ENCODE peak calls at places on chromosomes 16 and 17, in five cellular contexts. One of them, this sample, is unnamed. For H3K9me3, the result is how much of the 10 kb centered on the place peaks cover.

GRCh38 chr17:58960068-58960467 is 146.6 kb downstream of the TRIM37 start:
- DNase-seq in cardiac muscle cell: peak
- DNase-seq in colonic mucosa: peak
- DNase-seq in heart left ventricle: no peak
- DNase-seq in endodermal cell: no peak
- DNase-seq in this sample: no peak

GRCh38 chr16:11234884-11235702 is 20.9 kb downstream of the SOCS1 start:
- DNase-seq in cardiac muscle cell: no peak
- DNase-seq in colonic mucosa: no peak
- DNase-seq in heart left ventricle: no peak
- DNase-seq in endodermal cell: no peak
- DNase-seq in this sample: no peak

GRCh38 chr17:310111-311010 is 42.2 kb downstream of the RPH3AL start:
- DNase-seq in cardiac muscle cell: no peak
- DNase-seq in colonic mucosa: no peak
- DNase-seq in heart left ventricle: no peak
- DNase-seq in endodermal cell: peak
- DNase-seq in this sample: no peak

GRCh38 chr16:52376677-52377300 is 170.2 kb downstream of the TOX3 start:
- DNase-seq in cardiac muscle cell: peak
- DNase-seq in colonic mucosa: no peak
- DNase-seq in heart left ventricle: no peak
- DNase-seq in endodermal cell: no peak
- DNase-seq in this sample: no peak

GRCh38 chr17:43543771-43544575 is 2.2 kb downstream of the ETV4 start:
- DNase-seq in cardiac muscle cell: no peak
- DNase-seq in colonic mucosa: no peak
- DNase-seq in heart left ventricle: no peak
- DNase-seq in endodermal cell: peak
- DNase-seq in this sample: no peak

GRCh38 chr16:78689031-78689430 is 589.6 kb downstream of the WWOX start:
- DNase-seq in cardiac muscle cell: no peak
- DNase-seq in colonic mucosa: no peak
- DNase-seq in heart left ventricle: no peak
- DNase-seq in endodermal cell: no peak
- DNase-seq in this sample: no peak

GRCh38 chr17:82097919-82098168 is 192 bp downstream of the FASN start:
- DNase-seq in cardiac muscle cell: no peak
- DNase-seq in colonic mucosa: no peak
- DNase-seq in heart left ventricle: no peak
- DNase-seq in endodermal cell: no peak
- DNase-seq in this sample: no peak

GRCh38 chr17:30345527-30346075 is 11.7 kb upstream of the TMIGD1 start:
- DNase-seq in cardiac muscle cell: no peak
- DNase-seq in colonic mucosa: no peak
- DNase-seq in heart left ventricle: no peak
- DNase-seq in endodermal cell: no peak
- DNase-seq in this sample: no peak

GRCh38 chr16:74984194-74984669 is 691 bp downstream of the WDR59 start:
- DNase-seq in cardiac muscle cell: no peak
- DNase-seq in colonic mucosa: no peak
- DNase-seq in heart left ventricle: no peak
- DNase-seq in endodermal cell: no peak
- DNase-seq in this sample: peak

GRCh38 chr17:42337442-42337841 is 49.1 kb downstream of the STAT5A start:
- DNase-seq in cardiac muscle cell: no peak
- DNase-seq in colonic mucosa: no peak
- DNase-seq in heart left ventricle: no peak
- DNase-seq in endodermal cell: no peak
- DNase-seq in this sample: peak

GRCh38 chr16:4795181-4795827 is at the start of gene SMIM22:
- DNase-seq in cardiac muscle cell: no peak
- DNase-seq in colonic mucosa: peak
- DNase-seq in heart left ventricle: no peak
- DNase-seq in endodermal cell: no peak
- DNase-seq in this sample: no peak

GRCh38 chr17:19719365-19720209 is 3.2 kb upstream of the SLC47A2 start:
- DNase-seq in cardiac muscle cell: no peak
- DNase-seq in colonic mucosa: peak
- DNase-seq in heart left ventricle: no peak
- DNase-seq in endodermal cell: peak
- DNase-seq in this sample: no peak

GRCh38 chr17:16287563-16288027 is 65.7 kb downstream of the CENPV start:
- DNase-seq in cardiac muscle cell: no peak
- DNase-seq in colonic mucosa: peak
- DNase-seq in heart left ventricle: no peak
- DNase-seq in endodermal cell: no peak
- DNase-seq in this sample: peak

GRCh38 chr16:30395992-30396560 is 856 bp downstream of the ZNF48 start:
- DNase-seq in cardiac muscle cell: no peak
- DNase-seq in colonic mucosa: no peak
- DNase-seq in heart left ventricle: no peak
- DNase-seq in endodermal cell: no peak
- DNase-seq in this sample: no peak

GRCh38 chr17:16593356-16594102 is 24.5 kb upstream of the ZNF287 start:
- DNase-seq in cardiac muscle cell: no peak
- DNase-seq in colonic mucosa: no peak
- DNase-seq in heart left ventricle: no peak
- DNase-seq in endodermal cell: no peak
- DNase-seq in this sample: no peak

GRCh38 chr16:80580109-80580832 is 39.5 kb downstream of the DYNLRB2 start:
- DNase-seq in cardiac muscle cell: no peak
- DNase-seq in colonic mucosa: no peak
- DNase-seq in heart left ventricle: no peak
- DNase-seq in endodermal cell: no peak
- DNase-seq in this sample: peak

GRCh38 chr17:72119963-72120877 is 600 bp upstream of the SOX9 start:
- DNase-seq in cardiac muscle cell: peak
- DNase-seq in colonic mucosa: peak
- DNase-seq in heart left ventricle: peak
- DNase-seq in endodermal cell: peak
- DNase-seq in this sample: no peak

GRCh38 chr17:27807567-27808470 is 7.5 kb upstream of the NOS2 start:
- DNase-seq in cardiac muscle cell: peak
- DNase-seq in colonic mucosa: peak
- DNase-seq in heart left ventricle: no peak
- DNase-seq in endodermal cell: peak
- DNase-seq in this sample: peak

GRCh38 chr17:13525876-13526275 is 75.9 kb downstream of the HS3ST3A1 start:
- DNase-seq in cardiac muscle cell: peak
- DNase-seq in colonic mucosa: no peak
- DNase-seq in heart left ventricle: no peak
- DNase-seq in endodermal cell: no peak
- DNase-seq in this sample: no peak

GRCh38 chr17:73528679-73529078 is 115.6 kb downstream of the SDK2 start:
- DNase-seq in cardiac muscle cell: no peak
- DNase-seq in colonic mucosa: no peak
- DNase-seq in heart left ventricle: no peak
- DNase-seq in endodermal cell: no peak
- DNase-seq in this sample: no peak

GRCh38 chr16:634996-635395 is 1.1 kb downstream of the METTL26 start:
- DNase-seq in cardiac muscle cell: no peak
- DNase-seq in colonic mucosa: no peak
- DNase-seq in heart left ventricle: no peak
- DNase-seq in endodermal cell: no peak
- DNase-seq in this sample: no peak

GRCh38 chr17:491086-492014 is 138.7 kb upstream of the RPH3AL start:
- DNase-seq in cardiac muscle cell: peak
- DNase-seq in colonic mucosa: peak
- DNase-seq in heart left ventricle: peak
- DNase-seq in endodermal cell: peak
- DNase-seq in this sample: peak

GRCh38 chr16:1929105-1929504 is 10.9 kb upstream of the HS3ST6 start:
- DNase-seq in cardiac muscle cell: peak
- DNase-seq in colonic mucosa: peak
- DNase-seq in heart left ventricle: peak
- DNase-seq in endodermal cell: peak
- DNase-seq in this sample: no peak

GRCh38 chr16:84175351-84176081 is 11.3 kb downstream of the TAF1C start:
- DNase-seq in cardiac muscle cell: peak
- DNase-seq in colonic mucosa: peak
- DNase-seq in heart left ventricle: no peak
- DNase-seq in endodermal cell: peak
- DNase-seq in this sample: no peak

GRCh38 chr17:3780986-3781385 is 20.0 kb downstream of the ITGAE start:
- DNase-seq in cardiac muscle cell: no peak
- DNase-seq in colonic mucosa: no peak
- DNase-seq in heart left ventricle: no peak
- DNase-seq in endodermal cell: no peak
- DNase-seq in this sample: no peak

GRCh38 chr17:19570497-19571151 is 37.0 kb downstream of the SLC47A1 start:
- DNase-seq in cardiac muscle cell: no peak
- DNase-seq in colonic mucosa: peak
- DNase-seq in heart left ventricle: no peak
- DNase-seq in endodermal cell: no peak
- DNase-seq in this sample: no peak

GRCh38 chr16:66984902-66985311 is 3.5 kb upstream of the CES4A start:
- DNase-seq in cardiac muscle cell: no peak
- DNase-seq in colonic mucosa: no peak
- DNase-seq in heart left ventricle: no peak
- DNase-seq in endodermal cell: no peak
- DNase-seq in this sample: peak

GRCh38 chr16:68406458-68407041 is 41.8 kb downstream of the SMPD3 start:
- DNase-seq in cardiac muscle cell: no peak
- DNase-seq in colonic mucosa: no peak
- DNase-seq in heart left ventricle: no peak
- DNase-seq in endodermal cell: no peak
- DNase-seq in this sample: no peak

GRCh38 chr17:50834786-50835562 is 412 bp upstream of the WFIKKN2 start:
- DNase-seq in cardiac muscle cell: peak
- DNase-seq in colonic mucosa: no peak
- DNase-seq in heart left ventricle: no peak
- DNase-seq in endodermal cell: peak
- DNase-seq in this sample: no peak

GRCh38 chr17:81412490-81413093 is 17.3 kb downstream of the BAHCC1 start:
- DNase-seq in cardiac muscle cell: no peak
- DNase-seq in colonic mucosa: no peak
- DNase-seq in heart left ventricle: peak
- DNase-seq in endodermal cell: no peak
- DNase-seq in this sample: peak

GRCh38 chr17:7436556-7437368 is 1.5 kb downstream of the TMEM102 start:
- DNase-seq in cardiac muscle cell: peak
- DNase-seq in colonic mucosa: peak
- DNase-seq in heart left ventricle: peak
- DNase-seq in endodermal cell: peak
- DNase-seq in this sample: peak

GRCh38 chr17:55895112-55895759 is 144.4 kb downstream of the PCTP start:
- DNase-seq in cardiac muscle cell: no peak
- DNase-seq in colonic mucosa: no peak
- DNase-seq in heart left ventricle: no peak
- DNase-seq in endodermal cell: no peak
- DNase-seq in this sample: no peak

GRCh38 chr17:55898195-55898594 is 147.3 kb downstream of the PCTP start:
- DNase-seq in cardiac muscle cell: no peak
- DNase-seq in colonic mucosa: no peak
- DNase-seq in heart left ventricle: no peak
- DNase-seq in endodermal cell: no peak
- DNase-seq in this sample: no peak

GRCh38 chr17:55903028-55903690 is 152.3 kb downstream of the PCTP start:
- DNase-seq in cardiac muscle cell: no peak
- DNase-seq in colonic mucosa: no peak
- DNase-seq in heart left ventricle: no peak
- DNase-seq in endodermal cell: no peak
- DNase-seq in this sample: no peak

DNA sequence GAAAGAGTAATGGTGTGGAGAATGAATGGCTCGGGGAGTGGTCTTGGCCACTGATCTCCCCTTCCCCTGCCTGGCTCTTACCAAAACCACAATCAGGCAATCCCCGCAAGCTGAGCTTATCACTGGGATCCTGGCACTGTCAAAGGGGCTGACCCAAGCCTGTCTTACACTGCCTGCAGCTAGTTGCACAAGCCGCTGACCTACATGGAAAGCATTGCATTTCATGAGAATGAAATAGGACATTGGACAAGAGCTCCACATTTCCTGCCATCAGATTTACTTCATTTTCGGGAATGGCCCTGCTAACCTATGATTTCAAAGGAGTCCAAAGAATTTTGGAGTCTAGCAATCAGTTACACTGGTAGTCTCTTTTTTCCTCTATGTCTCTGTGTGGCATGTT is 146.4 kb downstream of the PCTP start:
- DNase-seq in cardiac muscle cell: no peak
- DNase-seq in colonic mucosa: no peak
- DNase-seq in heart left ventricle: no peak
- DNase-seq in endodermal cell: no peak
- DNase-seq in this sample: no peak
- H3K27ac ChIP-seq in cardiac muscle cell: no peak
- H3K27ac ChIP-seq in colonic mucosa: no peak
- H3K27ac ChIP-seq in heart left ventricle: no peak
- H3K27ac ChIP-seq in endodermal cell: no peak
- H3K27ac ChIP-seq in this sample: no peak

GRCh38 chr17:80274317-80274716 is 13.7 kb downstream of the RNF213 start:
- DNase-seq in cardiac muscle cell: no peak
- DNase-seq in colonic mucosa: no peak
- DNase-seq in heart left ventricle: no peak
- DNase-seq in endodermal cell: no peak
- DNase-seq in this sample: no peak
- H3K9me3 ChIP-seq in cardiac muscle cell: under half
- H3K9me3 ChIP-seq in colonic mucosa: under half
- H3K9me3 ChIP-seq in heart left ventricle: under half
- H3K9me3 ChIP-seq in endodermal cell: under half
- H3K9me3 ChIP-seq in this sample: under half

DNA sequence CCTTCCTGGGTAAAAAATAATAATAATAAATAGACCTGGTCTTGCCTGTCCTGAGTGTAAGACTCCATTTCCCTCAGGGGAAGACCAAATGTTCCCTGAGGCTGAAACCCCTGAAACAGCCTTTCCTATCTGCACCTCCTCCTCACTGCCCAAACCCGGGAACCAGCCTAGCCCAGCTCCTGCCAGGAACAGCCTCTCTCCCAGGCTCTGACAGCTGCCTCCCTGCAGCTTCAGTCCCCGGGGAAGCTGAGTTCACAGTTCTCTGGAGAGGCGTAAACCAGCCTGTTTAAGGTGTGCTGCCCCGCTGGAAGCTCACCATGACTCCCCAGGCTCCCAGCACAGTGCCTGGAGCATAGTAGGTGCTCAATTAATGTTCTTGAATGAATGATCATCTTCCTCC is 7.3 kb upstream of the CDT1 start:
- DNase-seq in cardiac muscle cell: no peak
- DNase-seq in colonic mucosa: no peak
- DNase-seq in heart left ventricle: no peak
- DNase-seq in endodermal cell: no peak
- DNase-seq in this sample: no peak
- H3K27ac ChIP-seq in cardiac muscle cell: no peak
- H3K27ac ChIP-seq in colonic mucosa: no peak
- H3K27ac ChIP-seq in heart left ventricle: no peak
- H3K27ac ChIP-seq in endodermal cell: no peak
- H3K27ac ChIP-seq in this sample: no peak

DNA sequence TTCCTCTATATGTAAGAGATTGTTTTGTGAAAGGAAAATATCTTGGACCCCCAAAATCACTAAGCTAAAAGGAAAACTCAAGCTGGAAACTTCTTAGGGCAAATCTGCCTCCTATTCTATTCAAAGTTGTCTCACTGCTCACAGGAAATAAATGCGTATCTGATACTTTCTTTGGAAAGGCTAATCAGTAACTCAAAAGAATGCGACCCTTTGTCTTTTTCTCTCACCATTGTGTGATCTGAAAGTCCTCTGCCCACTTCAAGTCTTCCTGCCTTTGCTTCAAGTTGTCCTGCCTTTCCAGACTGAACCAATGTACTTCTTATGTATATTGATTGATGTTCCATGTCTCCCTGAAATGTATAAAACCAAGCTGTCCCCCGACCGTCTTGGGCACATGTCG is 157.3 kb downstream of the KIF2B start:
- DNase-seq in cardiac muscle cell: no peak
- DNase-seq in colonic mucosa: no peak
- DNase-seq in heart left ventricle: no peak
- DNase-seq in endodermal cell: no peak
- DNase-seq in this sample: no peak
- H3K9me3 ChIP-seq in cardiac muscle cell: under half
- H3K9me3 ChIP-seq in colonic mucosa: under half
- H3K9me3 ChIP-seq in heart left ventricle: under half
- H3K9me3 ChIP-seq in endodermal cell: under half
- H3K9me3 ChIP-seq in this sample: under half

This sample was measured in naive thymus-derived CD4-positive, alpha-beta T cell.